ENCODE peak calls at places on chromosome 14, in four cellular contexts. S is A549, A is ovary, H is tibial artery. P is an unnamed sample. For H3K4me1, the result is how much of the 10 kb centered on the place peaks cover.

GRCh38 chr14:68637106-68638021 is 155.5 kb downstream of the ZFP36L1 start:
- DNase-seq in H (peak), S (no peak), A (no peak), P (no peak)

GRCh38 chr14:22560638-22561365 is 28.2 kb downstream of the DAD1 start:
- DNase-seq in H (no peak), S (no peak), A (no peak), P (peak)

GRCh38 chr14:41403360-41403759 is 203.3 kb upstream of the LRFN5 start:
- DNase-seq in S (no peak), A (no peak), H (no peak), P (no peak)

GRCh38 chr14:103445783-103446182 is 60.6 kb downstream of the MARK3 start:
- DNase-seq in S (no peak), A (no peak), H (no peak), P (no peak)

GRCh38 chr14:55540847-55541773 is 38.9 kb upstream of the KTN1 start:
- DNase-seq in A (no peak), H (no peak), S (no peak), P (no peak)

GRCh38 chr14:96091941-96092411 is 52.8 kb downstream of the C14orf132 start:
- DNase-seq in A (peak), H (peak), S (no peak), P (no peak)

GRCh38 chr14:60349663-60350365 is 100.8 kb downstream of the PPM1A start:
- DNase-seq in S (peak), H (no peak), A (no peak), P (no peak)

GRCh38 chr14:106843951-106844483 is 1317.6 kb downstream of the TMEM121 start:
- DNase-seq in S (peak), A (peak), H (no peak), P (peak)

GRCh38 chr14:88993946-88994345 is 169.5 kb downstream of the TTC8 start:
- DNase-seq in S (peak), A (no peak), H (no peak), P (no peak)

GRCh38 chr14:78075610-78076277 is 94.4 kb upstream of the NRXN3 start:
- DNase-seq in A (no peak), S (no peak), H (no peak), P (no peak)

GRCh38 chr14:71103662-71104484 is 196.6 kb downstream of the PCNX1 start:
- DNase-seq in A (no peak), S (peak), H (no peak), P (no peak)

GRCh38 chr14:101192661-101193000 is 289.1 kb upstream of the RTL1 start:
- DNase-seq in H (no peak), S (no peak), A (no peak), P (no peak)

GRCh38 chr14:75088566-75089373 is 19.3 kb downstream of the ZC2HC1C start:
- DNase-seq in H (no peak), A (peak), S (peak), P (peak)

GRCh38 chr14:85399196-85399595 is 130.7 kb upstream of the FLRT2 start:
- DNase-seq in H (no peak), S (no peak), A (no peak), P (no peak)

GRCh38 chr14:74169906-74170305 is 69.3 kb upstream of the VSX2 start:
- DNase-seq in A (no peak), S (no peak), H (no peak), P (no peak)

GRCh38 chr14:103204852-103205540 is 81.7 kb downstream of the TNFAIP2 start:
- DNase-seq in A (no peak), H (no peak), S (no peak), P (no peak)

GRCh38 chr14:39762576-39763401 is 330.6 kb upstream of the FBXO33 start:
- DNase-seq in A (no peak), S (no peak), H (no peak), P (no peak)

GRCh38 chr14:23361320-23361719 is 3.7 kb downstream of the EFS start:
- DNase-seq in A (no peak), S (no peak), H (no peak), P (no peak)

GRCh38 chr14:69539631-69540410 is 34.9 kb downstream of the CCDC177 start:
- DNase-seq in H (peak), A (no peak), S (no peak), P (no peak)

GRCh38 chr14:95918466-95918865 is 41.8 kb downstream of the TUNAR start:
- DNase-seq in H (no peak), S (no peak), A (no peak), P (no peak)

GRCh38 chr14:24055971-24056799 is 4.4 kb downstream of the CARMIL3 start:
- DNase-seq in H (no peak), S (no peak), A (no peak), P (no peak)

GRCh38 chr14:45838597-45838996 is 585.6 kb upstream of the MIS18BP1 start:
- DNase-seq in S (no peak), A (no peak), H (no peak), P (no peak)

GRCh38 chr14:81946808-81947798 is 413.4 kb upstream of the SEL1L start:
- DNase-seq in H (no peak), A (no peak), S (no peak), P (no peak)

GRCh38 chr14:62585247-62585646 is 460.0 kb downstream of the KCNH5 start:
- DNase-seq in H (no peak), S (no peak), A (no peak), P (no peak)

GRCh38 chr14:79451601-79452000 is 759.7 kb downstream of the DIO2 start:
- DNase-seq in H (no peak), A (no peak), S (no peak), P (no peak)

GRCh38 chr14:55136868-55137785 is 8.1 kb downstream of the LGALS3 start:
- DNase-seq in A (peak), H (peak), S (no peak), P (no peak)

GRCh38 chr14:103456167-103456835 is 66.3 kb downstream of the CKB start:
- DNase-seq in H (no peak), A (no peak), S (no peak), P (no peak)

GRCh38 chr14:64745511-64746041 is 41.4 kb downstream of the PLEKHG3 start:
- DNase-seq in S (no peak), A (no peak), H (peak), P (no peak)

GRCh38 chr14:79613625-79614024 is 597.7 kb downstream of the DIO2 start:
- DNase-seq in S (no peak), A (no peak), H (no peak), P (no peak)

GRCh38 chr14:90846511-90846910 is 30.3 kb upstream of the TTC7B start:
- DNase-seq in H (no peak), S (no peak), A (no peak), P (no peak)

GRCh38 chr14:21866479-21866878 is 192.9 kb upstream of the OR4E1 start:
- DNase-seq in A (no peak), H (no peak), S (no peak), P (no peak)

GRCh38 chr14:74945261-74945851 is 10.0 kb downstream of the PGF start:
- DNase-seq in H (no peak), A (no peak), S (peak), P (peak)

GRCh38 chr14:32102152-32102787 is 25.2 kb downstream of the ARHGAP5 start:
- DNase-seq in H (no peak), A (no peak), S (no peak), P (no peak)

GRCh38 chr14:101476931-101477553 is 84.3 kb upstream of the DIO3 start:
- DNase-seq in S (peak), H (peak), A (peak), P (peak)

GRCh38 chr14:50830932-50831703 is at the start of gene NIN:
- DNase-seq in S (peak), A (peak), H (peak), P (peak)
- H3K4me1 ChIP-seq in S (under half), A (under half), H (under half), P (under half)

GRCh38 chr14:98633380-98633779 is 638.6 kb downstream of the BCL11B start:
- DNase-seq in A (no peak), H (no peak), S (no peak), P (no peak)
- TF ChIP-seq CTCF in A (no peak), H (no peak), S (no peak), P (no peak)

GRCh38 chr14:97640031-97640430 is 842.8 kb downstream of the VRK1 start:
- DNase-seq in S (no peak), H (no peak), A (no peak), P (no peak)

GRCh38 chr14:97638864-97639263 is 841.7 kb downstream of the VRK1 start:
- DNase-seq in A (no peak), S (no peak), H (no peak), P (no peak)

DNA sequence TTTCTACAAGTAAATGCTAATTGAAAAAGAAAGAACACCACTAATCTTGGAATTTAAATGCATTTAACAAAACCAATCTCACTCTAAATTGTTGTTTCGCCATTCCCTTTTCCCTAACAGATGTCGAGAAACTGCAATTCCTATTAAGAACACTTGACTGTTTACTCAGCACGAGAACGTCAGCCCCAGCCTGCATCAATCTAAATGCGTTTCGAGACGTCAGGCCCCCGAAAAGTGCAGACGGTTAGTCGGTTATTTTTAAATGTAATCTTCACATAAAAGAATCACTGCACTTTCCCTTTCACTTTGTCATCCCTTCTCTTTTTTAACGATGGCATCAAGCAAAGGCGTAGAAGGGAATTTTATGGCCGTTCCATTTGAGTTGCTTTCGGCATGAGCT is 837.6 kb downstream of the VRK1 start:
- DNase-seq in A (no peak), S (no peak), H (no peak), P (no peak)
- H3K4me3 ChIP-seq in A (no peak), S (peak), H (peak), P (no peak)

DNA sequence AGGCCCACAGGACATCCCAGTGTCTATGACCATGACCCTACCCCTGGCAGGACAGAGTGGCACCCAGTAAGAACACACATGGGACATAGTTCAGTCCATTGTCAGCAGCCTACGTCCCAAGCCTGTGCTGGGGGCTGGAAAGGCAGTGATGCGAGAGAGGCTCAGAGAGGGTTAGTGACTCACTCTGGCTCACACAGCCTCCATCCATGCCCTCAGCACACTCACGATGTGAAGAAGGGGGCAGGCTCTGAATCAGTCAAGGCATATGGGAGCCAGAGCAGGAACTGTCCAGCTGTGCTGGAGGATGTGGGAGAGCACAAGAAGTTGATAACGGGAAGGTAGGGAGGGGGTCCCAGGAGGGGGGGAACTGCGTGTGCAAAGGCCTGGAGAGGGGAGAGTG is 77.5 kb downstream of the LGMN start:
- DNase-seq in H (no peak), A (no peak), S (no peak), P (no peak)
- H3K4me1 ChIP-seq in H (under half), A (under half), S (under half), P (under half)

DNA sequence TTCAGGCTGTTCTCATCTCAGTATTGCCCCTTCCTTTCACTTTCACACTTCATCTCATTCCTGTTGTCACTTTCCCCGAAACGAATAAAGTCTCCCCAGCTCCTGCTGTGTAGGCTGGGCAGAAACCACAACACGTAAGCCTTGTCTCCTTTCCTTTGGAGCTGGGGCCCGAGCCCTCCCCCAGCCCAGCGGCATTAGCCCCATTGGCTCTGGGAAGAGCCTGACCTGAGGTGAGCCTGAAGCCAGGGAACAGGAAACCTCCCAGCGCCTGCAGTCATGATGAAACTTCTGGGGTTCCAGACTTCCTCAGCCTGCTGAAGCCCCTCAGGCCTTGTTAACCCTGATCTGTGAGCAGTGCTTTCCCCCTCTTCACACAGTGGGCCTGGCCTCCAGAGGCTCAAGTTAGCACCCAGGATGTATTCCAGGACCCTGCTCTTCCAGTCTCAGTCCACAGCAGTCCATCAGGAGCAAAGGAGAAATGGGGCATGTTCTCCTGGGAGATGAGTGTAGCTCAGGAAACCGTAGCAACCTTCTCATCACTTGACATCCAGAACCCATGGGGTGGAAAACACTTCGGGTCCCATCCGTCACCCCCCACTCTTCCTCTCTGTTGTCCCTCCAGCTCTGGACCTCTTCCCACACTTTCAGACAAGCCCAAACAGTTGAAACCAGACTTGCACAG is 21.8 kb downstream of the VASH1 start:
- DNase-seq in H (no peak), A (no peak), S (no peak), P (no peak)
- TF ChIP-seq CTCF in H (no peak), A (no peak), S (no peak), P (no peak)

GRCh38 chr14:94074534-94074933 is 6.5 kb downstream of the DDX24 start:
- DNase-seq in A (no peak), S (no peak), H (no peak), P (no peak)
- H3K4me3 ChIP-seq in A (no peak), S (no peak), H (no peak), P (no peak)